ENCODE peak calls at places on chromosome 3, in six cellular contexts. B is NCI-H774, C is A549, N is AG08396, Z is fibroblast of pulmonary artery, H is A172. R is an unnamed sample.

GRCh38 chr3:59108091-59108815 is 58.4 kb upstream of the CFAP20DC start:
- DNase-seq in H (peak; percentile 41), Z (no peak), B (no peak), N (peak; percentile 31), C (no peak), R (no peak)

GRCh38 chr3:49899815-49900214 is 3.9 kb downstream of the MST1R start:
- DNase-seq in B (no peak), C (no peak), N (no peak), Z (peak; percentile 34), H (no peak), R (no peak)

GRCh38 chr3:194109192-194109863 is 26.6 kb upstream of the HES1 start:
- DNase-seq in C (no peak), H (no peak), B (no peak), N (no peak), Z (no peak), R (no peak)

GRCh38 chr3:44661189-44661588 is 12.7 kb downstream of the ZNF35 start:
- DNase-seq in N (no peak), B (no peak), H (no peak), Z (no peak), C (peak; percentile 4), R (no peak)

GRCh38 chr3:10228248-10228950 is 19.9 kb upstream of the TATDN2 start:
- DNase-seq in N (no peak), C (no peak), B (no peak), Z (peak; percentile 79), H (no peak), R (no peak)

GRCh38 chr3:32392530-32393302 is 1.1 kb downstream of the CMTM7 start:
- DNase-seq in Z (peak; percentile 75), B (no peak), N (peak; percentile 75), H (peak; percentile 48), C (peak; percentile 22), R (no peak)

GRCh38 chr3:168671091-168671490 is 575.4 kb upstream of the GOLIM4 start:
- DNase-seq in B (peak; percentile 22), Z (no peak), C (no peak), H (no peak), N (no peak), R (no peak)

GRCh38 chr3:101849714-101850326 is 506 bp downstream of the NFKBIZ start:
- DNase-seq in N (no peak), H (no peak), C (peak; percentile 30), Z (no peak), B (peak; percentile 60), R (no peak)

GRCh38 chr3:28951773-28952556 is 328.9 kb upstream of the RBMS3 start:
- DNase-seq in N (no peak), H (no peak), Z (no peak), B (no peak), C (no peak), R (no peak)

GRCh38 chr3:126349611-126350501 is 7.4 kb downstream of the KLF15 start:
- DNase-seq in Z (no peak), C (no peak), N (no peak), B (no peak), H (no peak), R (no peak)

GRCh38 chr3:122414391-122414790 is 1.5 kb downstream of the WDR5B start:
- DNase-seq in Z (no peak), N (no peak), C (no peak), H (no peak), B (no peak), R (no peak)

GRCh38 chr3:29484633-29485032 is 203.8 kb downstream of the RBMS3 start:
- DNase-seq in B (no peak), H (no peak), Z (no peak), C (no peak), N (no peak), R (no peak)

GRCh38 chr3:39000008-39000450 is 51.7 kb downstream of the SCN11A start:
- DNase-seq in H (peak; percentile 66), C (peak; percentile 74), B (peak; percentile 31), N (peak; percentile 43), Z (peak; percentile 73), R (peak; percentile 45)

GRCh38 chr3:16412192-16412808 is 101.2 kb downstream of the RFTN1 start:
- DNase-seq in N (no peak), H (no peak), Z (no peak), C (no peak), B (no peak), R (no peak)

GRCh38 chr3:33383951-33384350 is 56.3 kb downstream of the UBP1 start:
- DNase-seq in C (no peak), N (no peak), B (no peak), H (no peak), Z (no peak), R (no peak)

GRCh38 chr3:10957976-10958749 is 34.4 kb upstream of the SLC6A1 start:
- DNase-seq in N (no peak), H (peak; percentile 57), Z (peak; percentile 16), C (no peak), B (no peak), R (no peak)

GRCh38 chr3:58452176-58452575 is 18.5 kb upstream of the PDHB start:
- DNase-seq in H (no peak), B (no peak), N (no peak), Z (no peak), C (no peak), R (no peak)

GRCh38 chr3:172156309-172156998 is 117.1 kb downstream of the FNDC3B start:
- DNase-seq in B (no peak), C (peak; percentile 42), Z (no peak), H (no peak), N (no peak), R (no peak)

R was measured in smooth muscle cell of the brain vasculature.